ENCODE peak calls at places on chromosome 21, in six cellular contexts. One of them, this sample, is unnamed.
A peak's percentile ranks its signal among the peaks of the same experiment; 100 is the strongest.

GRCh38 chr21:16250282-16250681 is 520.5 kb downstream of the USP25 start:
- DNase-seq in effector memory CD4-positive, alpha-beta T cell: no peak
- DNase-seq in keratinocyte: no peak
- DNase-seq in adrenal gland: no peak
- DNase-seq in HAP-1: no peak
- DNase-seq in left ventricle myocardium inferior: no peak
- DNase-seq in this sample: no peak

GRCh38 chr21:45943630-45944540 is 37.7 kb upstream of the COL6A1 start:
- DNase-seq in left ventricle myocardium inferior: no peak
- DNase-seq in HAP-1: no peak
- DNase-seq in adrenal gland: no peak
- DNase-seq in effector memory CD4-positive, alpha-beta T cell: no peak
- DNase-seq in keratinocyte: no peak
- DNase-seq in this sample: no peak

GRCh38 chr21:21750124-21750825 is 752.1 kb downstream of the NCAM2 start:
- DNase-seq in left ventricle myocardium inferior: no peak
- DNase-seq in HAP-1: no peak
- DNase-seq in keratinocyte: no peak
- DNase-seq in effector memory CD4-positive, alpha-beta T cell: no peak
- DNase-seq in adrenal gland: no peak
- DNase-seq in this sample: no peak

GRCh38 chr21:14773777-14774345 is 227.7 kb upstream of the SAMSN1 start:
- DNase-seq in left ventricle myocardium inferior: peak; percentile 15
- DNase-seq in keratinocyte: no peak
- DNase-seq in effector memory CD4-positive, alpha-beta T cell: peak; percentile 17
- DNase-seq in HAP-1: peak; percentile 35
- DNase-seq in adrenal gland: peak; percentile 55
- DNase-seq in this sample: no peak

GRCh38 chr21:46621457-46622182 is 13.9 kb upstream of the PRMT2 start:
- DNase-seq in HAP-1: no peak
- DNase-seq in keratinocyte: no peak
- DNase-seq in effector memory CD4-positive, alpha-beta T cell: no peak
- DNase-seq in adrenal gland: no peak
- DNase-seq in left ventricle myocardium inferior: no peak
- DNase-seq in this sample: no peak

GRCh38 chr21:27636671-27637070 is 669.8 kb upstream of the ADAMTS5 start:
- DNase-seq in HAP-1: no peak
- DNase-seq in adrenal gland: no peak
- DNase-seq in left ventricle myocardium inferior: no peak
- DNase-seq in effector memory CD4-positive, alpha-beta T cell: no peak
- DNase-seq in keratinocyte: no peak
- DNase-seq in this sample: no peak

GRCh38 chr21:26194326-26194725 is 23.8 kb upstream of the APP start:
- DNase-seq in keratinocyte: no peak
- DNase-seq in effector memory CD4-positive, alpha-beta T cell: no peak
- DNase-seq in left ventricle myocardium inferior: no peak
- DNase-seq in HAP-1: no peak
- DNase-seq in adrenal gland: no peak
- DNase-seq in this sample: no peak

GRCh38 chr21:30718239-30718909 is at the start of gene KRTAP21-3:
- DNase-seq in keratinocyte: peak; percentile 69
- DNase-seq in adrenal gland: no peak
- DNase-seq in HAP-1: no peak
- DNase-seq in left ventricle myocardium inferior: no peak
- DNase-seq in effector memory CD4-positive, alpha-beta T cell: no peak
- DNase-seq in this sample: no peak

GRCh38 chr21:16186742-16187141 is 457.0 kb downstream of the USP25 start:
- DNase-seq in keratinocyte: no peak
- DNase-seq in HAP-1: no peak
- DNase-seq in effector memory CD4-positive, alpha-beta T cell: no peak
- DNase-seq in left ventricle myocardium inferior: no peak
- DNase-seq in adrenal gland: no peak
- DNase-seq in this sample: no peak

GRCh38 chr21:27536319-27536718 is 569.4 kb upstream of the ADAMTS5 start:
- DNase-seq in keratinocyte: no peak
- DNase-seq in adrenal gland: no peak
- DNase-seq in effector memory CD4-positive, alpha-beta T cell: no peak
- DNase-seq in HAP-1: no peak
- DNase-seq in left ventricle myocardium inferior: no peak
- DNase-seq in this sample: no peak

GRCh38 chr21:26027696-26028095 is 142.9 kb downstream of the APP start:
- DNase-seq in HAP-1: no peak
- DNase-seq in keratinocyte: no peak
- DNase-seq in left ventricle myocardium inferior: no peak
- DNase-seq in adrenal gland: no peak
- DNase-seq in effector memory CD4-positive, alpha-beta T cell: no peak
- DNase-seq in this sample: no peak

GRCh38 chr21:46199436-46200373 is 15.4 kb upstream of the SPATC1L start:
- DNase-seq in effector memory CD4-positive, alpha-beta T cell: no peak
- DNase-seq in keratinocyte: no peak
- DNase-seq in left ventricle myocardium inferior: no peak
- DNase-seq in HAP-1: peak; percentile 4
- DNase-seq in adrenal gland: peak; percentile 7
- DNase-seq in this sample: no peak

GRCh38 chr21:45949928-45950739 is 31.4 kb upstream of the COL6A1 start:
- DNase-seq in HAP-1: no peak
- DNase-seq in adrenal gland: no peak
- DNase-seq in effector memory CD4-positive, alpha-beta T cell: no peak
- DNase-seq in left ventricle myocardium inferior: no peak
- DNase-seq in keratinocyte: no peak
- DNase-seq in this sample: no peak

GRCh38 chr21:39483917-39484316 is 32.1 kb downstream of the SH3BGR start:
- DNase-seq in left ventricle myocardium inferior: no peak
- DNase-seq in HAP-1: no peak
- DNase-seq in adrenal gland: no peak
- DNase-seq in keratinocyte: no peak
- DNase-seq in effector memory CD4-positive, alpha-beta T cell: no peak
- DNase-seq in this sample: no peak

GRCh38 chr21:25176637-25177412 is 430.5 kb downstream of the MRPL39 start:
- DNase-seq in HAP-1: no peak
- DNase-seq in left ventricle myocardium inferior: no peak
- DNase-seq in effector memory CD4-positive, alpha-beta T cell: no peak
- DNase-seq in keratinocyte: no peak
- DNase-seq in adrenal gland: no peak
- DNase-seq in this sample: no peak

GRCh38 chr21:46144464-46145070 is 10.8 kb downstream of the FTCD start:
- DNase-seq in keratinocyte: no peak
- DNase-seq in adrenal gland: no peak
- DNase-seq in HAP-1: no peak
- DNase-seq in left ventricle myocardium inferior: no peak
- DNase-seq in effector memory CD4-positive, alpha-beta T cell: no peak
- DNase-seq in this sample: no peak

GRCh38 chr21:15549671-15550070 is 180.1 kb upstream of the USP25 start:
- DNase-seq in HAP-1: no peak
- DNase-seq in left ventricle myocardium inferior: no peak
- DNase-seq in adrenal gland: no peak
- DNase-seq in effector memory CD4-positive, alpha-beta T cell: no peak
- DNase-seq in keratinocyte: no peak
- DNase-seq in this sample: no peak

GRCh38 chr21:39863111-39863510 is 4.1 kb upstream of the PCP4 start:
- DNase-seq in HAP-1: no peak
- DNase-seq in keratinocyte: no peak
- DNase-seq in left ventricle myocardium inferior: no peak
- DNase-seq in adrenal gland: no peak
- DNase-seq in effector memory CD4-positive, alpha-beta T cell: no peak
- DNase-seq in this sample: no peak

GRCh38 chr21:30839304-30839703 is 9.7 kb upstream of the KRTAP7-1 start:
- DNase-seq in left ventricle myocardium inferior: no peak
- DNase-seq in keratinocyte: no peak
- DNase-seq in HAP-1: peak; percentile 6
- DNase-seq in effector memory CD4-positive, alpha-beta T cell: no peak
- DNase-seq in adrenal gland: peak; percentile 24
- DNase-seq in this sample: no peak

GRCh38 chr21:40300300-40300699 is 433.1 kb downstream of the PCP4 start:
- DNase-seq in adrenal gland: no peak
- DNase-seq in effector memory CD4-positive, alpha-beta T cell: no peak
- DNase-seq in left ventricle myocardium inferior: no peak
- DNase-seq in HAP-1: no peak
- DNase-seq in keratinocyte: no peak
- DNase-seq in this sample: no peak

GRCh38 chr21:39065912-39066311 is 117.3 kb downstream of the PSMG1 start:
- DNase-seq in effector memory CD4-positive, alpha-beta T cell: no peak
- DNase-seq in adrenal gland: no peak
- DNase-seq in HAP-1: no peak
- DNase-seq in left ventricle myocardium inferior: no peak
- DNase-seq in keratinocyte: no peak
- DNase-seq in this sample: no peak

GRCh38 chr21:39788383-39788782 is 43.4 kb downstream of the IGSF5 start:
- DNase-seq in left ventricle myocardium inferior: peak; percentile 72
- DNase-seq in effector memory CD4-positive, alpha-beta T cell: no peak
- DNase-seq in keratinocyte: no peak
- DNase-seq in adrenal gland: peak; percentile 91
- DNase-seq in HAP-1: no peak
- DNase-seq in this sample: no peak

GRCh38 chr21:46509760-46510159 is 51.1 kb downstream of the DIP2A start:
- DNase-seq in effector memory CD4-positive, alpha-beta T cell: no peak
- DNase-seq in HAP-1: no peak
- DNase-seq in adrenal gland: peak; percentile 53
- DNase-seq in left ventricle myocardium inferior: no peak
- DNase-seq in keratinocyte: no peak
- DNase-seq in this sample: no peak

GRCh38 chr21:38448619-38449186 is 49.6 kb downstream of the ERG start:
- DNase-seq in HAP-1: no peak
- DNase-seq in effector memory CD4-positive, alpha-beta T cell: no peak
- DNase-seq in left ventricle myocardium inferior: no peak
- DNase-seq in adrenal gland: no peak
- DNase-seq in keratinocyte: no peak
- DNase-seq in this sample: no peak

GRCh38 chr21:39637197-39637970 is 24.6 kb downstream of the B3GALT5 start:
- DNase-seq in effector memory CD4-positive, alpha-beta T cell: no peak
- DNase-seq in HAP-1: no peak
- DNase-seq in left ventricle myocardium inferior: no peak
- DNase-seq in adrenal gland: no peak
- DNase-seq in keratinocyte: no peak
- DNase-seq in this sample: no peak

GRCh38 chr21:16324630-16325029 is 594.8 kb downstream of the USP25 start:
- DNase-seq in keratinocyte: no peak
- DNase-seq in left ventricle myocardium inferior: no peak
- DNase-seq in effector memory CD4-positive, alpha-beta T cell: no peak
- DNase-seq in HAP-1: no peak
- DNase-seq in adrenal gland: no peak
- DNase-seq in this sample: no peak

GRCh38 chr21:29351691-29352090 is 53.0 kb downstream of the BACH1 start:
- DNase-seq in HAP-1: no peak
- DNase-seq in left ventricle myocardium inferior: no peak
- DNase-seq in adrenal gland: no peak
- DNase-seq in keratinocyte: no peak
- DNase-seq in effector memory CD4-positive, alpha-beta T cell: no peak
- DNase-seq in this sample: no peak

GRCh38 chr21:25963186-25963585 is 207.4 kb downstream of the APP start:
- DNase-seq in left ventricle myocardium inferior: no peak
- DNase-seq in effector memory CD4-positive, alpha-beta T cell: no peak
- DNase-seq in keratinocyte: peak; percentile 26
- DNase-seq in adrenal gland: no peak
- DNase-seq in HAP-1: no peak
- DNase-seq in this sample: no peak

GRCh38 chr21:41876928-41877652 is 2.1 kb downstream of the PRDM15 start:
- DNase-seq in left ventricle myocardium inferior: no peak
- DNase-seq in effector memory CD4-positive, alpha-beta T cell: no peak
- DNase-seq in adrenal gland: no peak
- DNase-seq in keratinocyte: no peak
- DNase-seq in HAP-1: no peak
- DNase-seq in this sample: no peak
- H3K4me3 ChIP-seq in left ventricle myocardium inferior: peak overlapping the region; percentile 92
- H3K4me3 ChIP-seq in effector memory CD4-positive, alpha-beta T cell: no peak overlapping the region
- H3K4me3 ChIP-seq in adrenal gland: peak overlapping the region; percentile 94
- H3K4me3 ChIP-seq in keratinocyte: no peak overlapping the region
- H3K4me3 ChIP-seq in HAP-1: peak overlapping the region; percentile 69
- H3K4me3 ChIP-seq in this sample: peak overlapping the region; percentile 99

GRCh38 chr21:42860345-42860744 is 19.0 kb downstream of the WDR4 start:
- DNase-seq in left ventricle myocardium inferior: no peak
- DNase-seq in HAP-1: no peak
- DNase-seq in keratinocyte: no peak
- DNase-seq in adrenal gland: no peak
- DNase-seq in effector memory CD4-positive, alpha-beta T cell: no peak
- DNase-seq in this sample: no peak
- H3K36me3 ChIP-seq in left ventricle myocardium inferior: peaks cover 59% of the 10 kb centered on the region
- H3K36me3 ChIP-seq in HAP-1: peaks cover 93% of the 10 kb centered on the region
- H3K36me3 ChIP-seq in keratinocyte: peaks cover 49% of the 10 kb centered on the region
- H3K36me3 ChIP-seq in adrenal gland: peaks cover 43% of the 10 kb centered on the region
- H3K36me3 ChIP-seq in effector memory CD4-positive, alpha-beta T cell: peaks cover 63% of the 10 kb centered on the region
- H3K36me3 ChIP-seq in this sample: peaks cover 51% of the 10 kb centered on the region

GRCh38 chr21:44911066-44911383 is 9.7 kb downstream of the ITGB2 start:
- DNase-seq in left ventricle myocardium inferior: no peak
- DNase-seq in keratinocyte: no peak
- DNase-seq in adrenal gland: no peak
- DNase-seq in HAP-1: no peak
- DNase-seq in effector memory CD4-positive, alpha-beta T cell: no peak
- DNase-seq in this sample: no peak
- H3K4me3 ChIP-seq in left ventricle myocardium inferior: no peak overlapping the region
- H3K4me3 ChIP-seq in keratinocyte: no peak overlapping the region
- H3K4me3 ChIP-seq in adrenal gland: no peak overlapping the region
- H3K4me3 ChIP-seq in HAP-1: no peak overlapping the region
- H3K4me3 ChIP-seq in effector memory CD4-positive, alpha-beta T cell: peak overlapping the region; percentile 18
- H3K4me3 ChIP-seq in this sample: no peak overlapping the region

DNA sequence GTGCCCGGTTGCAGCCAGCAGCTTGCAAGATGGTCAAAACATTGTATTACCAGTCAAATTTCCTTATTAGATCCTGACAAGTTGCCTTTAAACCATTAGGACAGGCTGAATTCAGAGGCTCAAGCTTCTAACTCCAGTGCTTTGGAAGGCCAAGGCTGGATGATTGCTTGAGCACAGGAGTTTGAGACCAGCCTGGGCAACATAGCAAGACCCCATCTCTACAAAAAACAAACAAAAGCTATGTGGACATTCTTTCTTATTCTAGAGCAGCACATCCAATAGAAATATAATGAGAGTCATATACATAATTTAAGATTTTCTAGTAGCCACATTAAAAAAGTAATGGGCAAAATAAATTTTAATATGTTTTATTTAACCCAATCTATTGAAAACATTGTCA is 149.3 kb downstream of the RUNX1 start:
- DNase-seq in adrenal gland: no peak
- DNase-seq in left ventricle myocardium inferior: no peak
- DNase-seq in keratinocyte: no peak
- DNase-seq in effector memory CD4-positive, alpha-beta T cell: no peak
- DNase-seq in HAP-1: no peak
- DNase-seq in this sample: no peak
- H3K36me3 ChIP-seq in adrenal gland: no peaks in the 10 kb centered on the region
- H3K36me3 ChIP-seq in left ventricle myocardium inferior: no peaks in the 10 kb centered on the region
- H3K36me3 ChIP-seq in keratinocyte: no peaks in the 10 kb centered on the region
- H3K36me3 ChIP-seq in effector memory CD4-positive, alpha-beta T cell: peaks cover 3% of the 10 kb centered on the region
- H3K36me3 ChIP-seq in HAP-1: no peaks in the 10 kb centered on the region
- H3K36me3 ChIP-seq in this sample: no peaks in the 10 kb centered on the region

DNA sequence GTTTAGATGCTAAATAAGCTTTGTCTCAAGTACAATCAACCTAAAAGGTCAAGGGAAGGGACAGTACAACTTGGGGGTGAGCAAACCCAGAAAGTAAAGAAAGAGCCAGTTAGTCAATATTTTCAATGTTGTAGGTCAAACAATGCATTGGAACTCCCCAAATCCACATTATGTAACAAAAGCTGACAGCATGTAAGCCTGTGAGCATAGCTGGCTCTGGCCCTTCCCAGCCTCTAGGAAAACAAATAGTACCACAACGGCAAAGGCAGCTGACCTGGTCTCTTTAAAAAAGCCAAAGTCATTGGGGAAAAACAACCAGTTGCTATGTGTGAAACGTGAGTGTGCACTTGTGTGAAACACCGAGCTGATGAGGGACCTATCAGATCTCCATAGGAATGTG is 3.4 kb downstream of the CBR1 start:
- DNase-seq in effector memory CD4-positive, alpha-beta T cell: no peak
- DNase-seq in HAP-1: no peak
- DNase-seq in keratinocyte: no peak
- DNase-seq in left ventricle myocardium inferior: no peak
- DNase-seq in adrenal gland: no peak
- DNase-seq in this sample: no peak
- H3K4me3 ChIP-seq in effector memory CD4-positive, alpha-beta T cell: no peak overlapping the region
- H3K4me3 ChIP-seq in HAP-1: no peak overlapping the region
- H3K4me3 ChIP-seq in keratinocyte: no peak overlapping the region
- H3K4me3 ChIP-seq in left ventricle myocardium inferior: no peak overlapping the region
- H3K4me3 ChIP-seq in adrenal gland: no peak overlapping the region
- H3K4me3 ChIP-seq in this sample: no peak overlapping the region